ENCODE peak calls at places on chromosome 2, in six cellular contexts. J, F, W, R, U and L are unnamed samples.
A peak's percentile ranks its signal among the peaks of the same experiment; 100 is the strongest.

GRCh38 chr2:168518555-168519066 is 62.5 kb downstream of the CERS6 start:
- DNase-seq in J (no peak), U (peak; percentile 47), R (no peak), W (no peak), F (no peak), L (no peak)

GRCh38 chr2:100822587-100823248 is 2.8 kb downstream of the NPAS2 start:
- DNase-seq in U (no peak), R (peak; percentile 28), W (no peak), F (no peak), J (no peak), L (no peak)

GRCh38 chr2:220000586-220000985 is 373.2 kb downstream of the SLC4A3 start:
- DNase-seq in R (no peak), J (no peak), U (no peak), F (no peak), W (no peak), L (no peak)

GRCh38 chr2:145254291-145254690 is 734.4 kb upstream of the ZEB2 start:
- DNase-seq in U (no peak), F (no peak), W (no peak), R (no peak), J (no peak), L (no peak)

GRCh38 chr2:128796321-128796720 is 477.7 kb upstream of the HS6ST1 start:
- DNase-seq in R (no peak), U (no peak), J (no peak), F (no peak), W (no peak), L (no peak)

GRCh38 chr2:47984041-47984440 is 77.7 kb upstream of the FBXO11 start:
- DNase-seq in W (no peak), F (no peak), R (no peak), J (no peak), U (no peak), L (no peak)

GRCh38 chr2:156959481-156959880 is 298.0 kb upstream of the GALNT5 start:
- DNase-seq in J (no peak), R (no peak), F (no peak), W (no peak), U (no peak), L (no peak)

GRCh38 chr2:166127217-166128155 is at the start of gene SCN1A:
- DNase-seq in F (no peak), R (peak; percentile 89), J (peak; percentile 18), W (no peak), U (no peak), L (no peak)

GRCh38 chr2:63347361-63347760 is 240.9 kb downstream of the WDPCP start:
- DNase-seq in W (no peak), U (no peak), J (no peak), R (no peak), F (no peak), L (no peak)

GRCh38 chr2:120520454-120520853 is 174.5 kb downstream of the INHBB start:
- DNase-seq in R (no peak), W (no peak), U (no peak), F (no peak), J (no peak), L (no peak)

GRCh38 chr2:197107291-197108269 is 181.1 kb upstream of the PGAP1 start:
- DNase-seq in R (no peak), F (no peak), U (no peak), W (no peak), J (no peak), L (no peak)

GRCh38 chr2:126704434-126705165 is 48.6 kb downstream of the GYPC start:
- DNase-seq in R (no peak), F (no peak), U (no peak), J (no peak), W (no peak), L (no peak)

GRCh38 chr2:26735096-26735495 is 29.0 kb upstream of the SLC35F6 start:
- DNase-seq in U (no peak), W (no peak), F (no peak), R (no peak), J (no peak), L (no peak)

GRCh38 chr2:228378233-228378632 is 196.7 kb upstream of the SPHKAP start:
- DNase-seq in R (no peak), U (no peak), F (no peak), W (no peak), J (no peak), L (no peak)

GRCh38 chr2:177651833-177652232 is 259.3 kb downstream of the AGPS start:
- DNase-seq in J (no peak), W (no peak), U (peak; percentile 48), R (no peak), F (no peak), L (no peak)

GRCh38 chr2:105129722-105130232 is 91.9 kb downstream of the MRPS9 start:
- DNase-seq in U (no peak), R (no peak), F (peak; percentile 47), W (peak; percentile 72), J (no peak), L (peak; percentile 31)

GRCh38 chr2:199850718-199851498 is at the start of gene FTCDNL1:
- DNase-seq in R (peak; percentile 58), U (peak; percentile 81), F (peak; percentile 51), W (peak; percentile 16), J (peak; percentile 59), L (peak; percentile 47)

GRCh38 chr2:233773854-233774253 is 4.3 kb upstream of the MROH2A start:
- DNase-seq in R (no peak), J (no peak), U (no peak), F (no peak), W (no peak), L (no peak)

GRCh38 chr2:70607121-70607551 is 53.5 kb upstream of the TGFA start:
- DNase-seq in J (no peak), U (no peak), R (no peak), F (no peak), W (no peak), L (no peak)

GRCh38 chr2:66840321-66841014 is 405.5 kb downstream of the MEIS1 start:
- DNase-seq in J (no peak), W (no peak), R (no peak), U (no peak), F (no peak), L (no peak)

GRCh38 chr2:10007921-10008808 is 35.2 kb upstream of the KLF11 start:
- DNase-seq in U (no peak), F (no peak), J (no peak), W (no peak), R (peak; percentile 34), L (no peak)

GRCh38 chr2:160889439-160889838 is 270.8 kb upstream of the TANK start:
- DNase-seq in U (no peak), W (no peak), R (no peak), F (no peak), J (no peak), L (no peak)

GRCh38 chr2:36701391-36701795 is 4.9 kb downstream of the VIT start:
- DNase-seq in F (no peak), W (no peak), U (peak; percentile 14), R (no peak), J (no peak), L (no peak)

GRCh38 chr2:100818606-100819364 is 1.2 kb upstream of the NPAS2 start:
- DNase-seq in W (no peak), F (no peak), R (peak; percentile 78), U (peak; percentile 76), J (no peak), L (peak; percentile 16)

GRCh38 chr2:227471924-227472264 is at the start of gene AGFG1:
- DNase-seq in U (peak; percentile 96), F (peak; percentile 79), W (no peak), R (peak; percentile 76), J (peak; percentile 88), L (peak; percentile 86)

GRCh38 chr2:120218181-120218580 is 5.0 kb downstream of the TMEM185B start:
- DNase-seq in R (no peak), F (no peak), U (no peak), W (no peak), J (no peak), L (no peak)

GRCh38 chr2:51710222-51710621 is 678.3 kb upstream of the NRXN1 start:
- DNase-seq in R (peak; percentile 18), U (peak; percentile 63), F (peak; percentile 1), J (peak; percentile 3), W (no peak), L (no peak)

GRCh38 chr2:36507408-36507812 is 90.6 kb downstream of the FEZ2 start:
- DNase-seq in W (no peak), F (peak; percentile 24), J (peak; percentile 13), U (no peak), R (peak; percentile 79), L (no peak)

GRCh38 chr2:8481463-8482009 is 200.3 kb upstream of the ID2 start:
- DNase-seq in U (no peak), R (no peak), F (no peak), J (no peak), W (peak; percentile 85), L (no peak)

GRCh38 chr2:31813016-31813415 is 197.8 kb downstream of the MEMO1 start:
- DNase-seq in U (no peak), F (no peak), W (no peak), R (no peak), J (no peak), L (no peak)

GRCh38 chr2:31810200-31810917 is 200.4 kb downstream of the MEMO1 start:
- DNase-seq in F (no peak), W (no peak), U (no peak), J (no peak), R (no peak), L (no peak)

DNA sequence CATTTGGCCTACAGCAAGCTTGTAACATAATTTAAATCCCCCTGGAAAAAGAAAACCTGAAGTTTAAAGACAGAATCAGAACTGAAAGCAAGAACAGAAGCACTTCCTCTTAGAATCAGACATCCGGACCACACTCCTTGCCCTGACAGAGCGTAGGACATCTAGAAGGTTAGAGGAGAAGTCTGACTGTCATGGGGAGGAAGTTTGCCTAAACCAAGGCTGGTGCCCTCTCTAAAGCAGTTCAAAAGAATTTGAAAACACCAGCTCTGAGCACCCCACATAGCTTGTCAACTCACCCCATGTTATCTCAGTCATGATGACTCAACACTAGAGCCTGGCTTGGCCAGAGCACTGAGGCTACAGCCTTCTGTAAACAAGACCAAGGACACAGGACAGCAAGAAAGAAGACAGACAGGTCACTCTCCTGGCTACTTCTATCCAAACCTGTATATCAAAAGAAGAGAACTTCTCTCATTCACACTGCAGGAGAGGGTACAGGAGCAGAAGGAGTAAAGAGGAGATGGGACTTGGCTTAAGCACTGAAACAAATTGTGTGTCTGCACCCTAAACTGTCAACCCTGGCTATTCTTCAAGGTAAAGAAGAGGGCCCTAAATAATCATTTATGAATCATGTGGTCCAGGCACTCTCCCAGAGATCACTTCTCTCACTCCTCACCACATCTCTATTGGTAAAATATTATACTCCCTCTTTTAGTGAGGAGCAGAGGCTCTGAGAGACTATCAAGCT is 198.6 kb downstream of the MEMO1 start:
- DNase-seq in R (peak; percentile 93), W (peak; percentile 68), F (peak; percentile 56), U (no peak), J (peak; percentile 45), L (peak; percentile 29)
- TF ChIP-seq TAF1 in R (no peak), W (no peak), F (no peak), U (no peak), J (no peak), L (no peak)

GRCh38 chr2:85538507-85539360 is at the start of gene MAT2A:
- DNase-seq in W (peak; percentile 56), J (peak; percentile 88), F (peak; percentile 82), U (peak; percentile 99), R (peak; percentile 91), L (peak; percentile 77)
- TF ChIP-seq POLR2A in W (peak; percentile 82), J (peak; percentile 100), F (peak; percentile 99), U (peak; percentile 99), R (peak; percentile 100), L (peak; percentile 99)

GRCh38 chr2:42021490-42021889 is 26.3 kb upstream of the PKDCC start:
- DNase-seq in R (no peak), F (no peak), J (no peak), W (no peak), U (no peak), L (no peak)
- TF ChIP-seq TAF1 in R (no peak), F (no peak), J (no peak), W (no peak), U (no peak), L (no peak)

GRCh38 chr2:216694201-216694825 is 1.0 kb downstream of the IGFBP5 start:
- DNase-seq in F (no peak), R (no peak), W (no peak), U (peak; percentile 80), J (no peak), L (no peak)
- TF ChIP-seq POLR2A in F (no peak), R (no peak), W (no peak), U (no peak), J (no peak), L (no peak)